ENCODE peak calls at places on chromosomes 13 and 19, in six cellular contexts. K is IMR-90, B is H1, G is neuronal stem cell, X is H9, J is mesenchymal stem cell. A is an unnamed sample.

GRCh38 chr19:15265849-15266248 is 33.6 kb upstream of the EPHX3 start:
- DNase-seq in K (peak), B (no peak), G (no peak), X (no peak), J (no peak), A (no peak)

GRCh38 chr13:95707442-95708389 is 30.8 kb downstream of the DNAJC3 start:
- DNase-seq in K (no peak), B (no peak), G (no peak), X (no peak), J (no peak), A (no peak)

GRCh38 chr19:33464010-33464732 is 57.4 kb downstream of the PEPD start:
- DNase-seq in K (no peak), B (no peak), G (no peak), X (peak), J (no peak), A (no peak)

GRCh38 chr19:15323496-15324235 is 8.7 kb downstream of the BRD4 start:
- DNase-seq in K (peak), B (no peak), G (no peak), X (no peak), J (peak), A (peak)

GRCh38 chr13:22927008-22927393 is 253.8 kb upstream of the SGCG start:
- DNase-seq in K (no peak), B (no peak), G (no peak), X (no peak), J (no peak), A (no peak)

GRCh38 chr13:44908266-44908665 is 81.0 kb downstream of the NUFIP1 start:
- DNase-seq in K (no peak), B (no peak), G (no peak), X (no peak), J (no peak), A (no peak)

GRCh38 chr13:112877066-112877465 is 91.9 kb upstream of the MCF2L start:
- DNase-seq in K (no peak), B (no peak), G (no peak), X (no peak), J (no peak), A (no peak)

GRCh38 chr13:94617389-94618000 is 15.8 kb downstream of the GPR180 start:
- DNase-seq in K (no peak), B (no peak), G (peak), X (no peak), J (peak), A (no peak)

GRCh38 chr13:68697551-68697950 is 1410.1 kb upstream of the ATXN8OS start:
- DNase-seq in K (no peak), B (no peak), G (no peak), X (no peak), J (peak), A (no peak)

GRCh38 chr13:62061751-62062150 is 646.1 kb upstream of the PCDH20 start:
- DNase-seq in K (no peak), B (no peak), G (no peak), X (no peak), J (no peak), A (no peak)

GRCh38 chr13:78753457-78753856 is 94.5 kb upstream of the OBI1 start:
- DNase-seq in K (no peak), B (no peak), G (no peak), X (no peak), J (no peak), A (no peak)

GRCh38 chr19:55080121-55080914 is 4.6 kb downstream of the EPS8L1 start:
- DNase-seq in K (peak), B (peak), G (no peak), X (peak), J (peak), A (peak)

GRCh38 chr19:48962029-48962848 is 2.9 kb upstream of the FTL start:
- DNase-seq in K (no peak), B (peak), G (no peak), X (peak), J (peak), A (peak)

GRCh38 chr13:47897411-47898050 is 103.5 kb downstream of the SUCLA2 start:
- DNase-seq in K (peak), B (no peak), G (no peak), X (peak), J (no peak), A (peak)

GRCh38 chr13:79988573-79988972 is 352.4 kb downstream of the SPRY2 start:
- DNase-seq in K (peak), B (no peak), G (no peak), X (no peak), J (peak), A (peak)

GRCh38 chr19:47719047-47719885 is 6.0 kb downstream of the EHD2 start:
- DNase-seq in K (peak), B (no peak), G (no peak), X (no peak), J (peak), A (no peak)

GRCh38 chr13:67367385-67367784 is 137.2 kb upstream of the PCDH9 start:
- DNase-seq in K (no peak), B (no peak), G (no peak), X (no peak), J (no peak), A (no peak)

GRCh38 chr13:79149210-79149609 is 256.8 kb downstream of the RBM26 start:
- DNase-seq in K (no peak), B (no peak), G (no peak), X (no peak), J (no peak), A (no peak)

GRCh38 chr13:110913322-110913721 is 1.5 kb downstream of the ANKRD10 start:
- DNase-seq in K (peak), B (no peak), G (no peak), X (no peak), J (peak), A (no peak)

GRCh38 chr19:45528744-45529453 is 21.6 kb downstream of the VASP start:
- DNase-seq in K (no peak), B (peak), G (no peak), X (peak), J (no peak), A (peak)

GRCh38 chr13:106028916-106029315 is 506.5 kb downstream of the EFNB2 start:
- DNase-seq in K (no peak), B (no peak), G (no peak), X (no peak), J (no peak), A (no peak)

GRCh38 chr13:100550433-100550832 is 38.2 kb downstream of the GGACT start:
- DNase-seq in K (peak), B (peak), G (no peak), X (no peak), J (peak), A (peak)

GRCh38 chr13:91368676-91369425 is 21.4 kb downstream of the MIR17HG start:
- DNase-seq in K (peak), B (no peak), G (no peak), X (no peak), J (peak), A (no peak)

GRCh38 chr13:91369432-91369831 is 21.9 kb downstream of the MIR17HG start:
- DNase-seq in K (peak), B (no peak), G (no peak), X (no peak), J (peak), A (no peak)

GRCh38 chr13:91372813-91373420 is 25.4 kb downstream of the MIR17HG start:
- DNase-seq in K (no peak), B (no peak), G (no peak), X (no peak), J (no peak), A (no peak)

GRCh38 chr13:91362908-91363307 is 15.4 kb downstream of the MIR17HG start:
- DNase-seq in K (no peak), B (no peak), G (no peak), X (no peak), J (no peak), A (no peak)

DNA sequence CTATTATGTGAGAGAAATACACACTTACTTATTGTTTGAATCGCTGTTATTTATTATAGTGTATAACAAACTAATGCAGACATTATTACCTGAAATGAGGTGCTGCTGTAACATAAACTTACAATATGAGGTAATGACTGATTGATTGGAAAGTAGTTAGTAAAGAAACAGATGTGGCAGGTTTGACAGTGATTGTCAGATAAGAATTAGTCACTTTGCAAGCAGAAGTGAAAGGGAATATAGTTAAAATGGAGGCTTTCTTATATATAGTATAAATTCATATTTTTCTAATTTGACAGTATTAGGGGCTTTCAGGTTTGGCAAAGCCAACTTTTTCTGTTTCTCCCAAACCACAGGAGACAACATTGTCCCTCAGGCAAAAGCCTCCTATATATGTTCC is 20.6 kb downstream of the MIR17HG start:
- DNase-seq in K (no peak), B (no peak), G (no peak), X (no peak), J (no peak), A (no peak)
- H4K91ac ChIP-seq in K (no peak), B (no peak), G (no peak), X (no peak), J (no peak), A (no peak)

GRCh38 chr19:42130254-42130573 is 2.0 kb downstream of the POU2F2 start:
- DNase-seq in K (no peak), B (no peak), G (no peak), X (no peak), J (no peak), A (no peak)
- H2AFZ ChIP-seq in K (peak), B (no peak), G (no peak), X (no peak), J (no peak), A (no peak)

DNA sequence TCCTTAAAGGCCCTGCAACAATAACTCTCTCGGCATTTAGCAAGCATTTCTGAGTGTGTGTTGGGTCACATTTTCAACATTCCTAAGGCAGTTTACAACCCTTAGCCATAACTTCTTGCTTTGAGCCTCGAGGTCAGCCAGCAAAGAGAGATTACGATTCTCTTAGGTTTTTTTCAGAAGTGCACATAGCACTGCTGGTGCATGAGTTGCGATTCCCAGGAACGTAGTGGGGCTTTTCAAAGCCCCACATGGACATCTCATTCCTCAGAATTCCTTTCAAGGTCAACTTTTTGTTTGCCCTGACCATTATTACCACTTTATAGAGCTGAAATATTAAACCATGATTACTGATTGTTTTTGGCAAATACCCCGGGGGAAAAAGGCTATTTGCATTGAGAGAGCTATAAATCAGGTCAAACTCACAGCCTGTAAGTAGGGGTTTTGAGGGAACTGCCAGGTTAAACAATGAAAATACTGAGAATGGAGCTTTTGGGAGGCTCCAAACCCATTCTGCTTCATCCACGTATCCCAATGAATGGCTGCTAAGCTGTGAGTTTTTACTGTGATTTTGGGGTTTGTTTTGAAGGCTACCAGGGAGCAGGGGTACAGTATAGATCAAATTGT is 705.4 kb downstream of the GPC5 start:
- DNase-seq in K (peak), B (no peak), G (no peak), X (no peak), J (peak), A (peak)
- H4K91ac ChIP-seq in K (no peak), B (no peak), G (no peak), X (no peak), J (no peak), A (no peak)

GRCh38 chr19:1261863-1262686 is 7.1 kb upstream of the CIRBP start:
- DNase-seq in K (peak), B (no peak), G (no peak), X (no peak), J (peak), A (peak)

GRCh38 chr19:1260749-1261511 is 8.2 kb upstream of the CIRBP start:
- DNase-seq in K (peak), B (peak), G (peak), X (peak), J (peak), A (peak)

GRCh38 chr19:1261512-1261862 is 7.6 kb upstream of the CIRBP start:
- DNase-seq in K (no peak), B (no peak), G (no peak), X (no peak), J (peak), A (no peak)

GRCh38 chr19:1263198-1263597 is 5.9 kb upstream of the CIRBP start:
- DNase-seq in K (no peak), B (no peak), G (no peak), X (no peak), J (no peak), A (no peak)

DNA sequence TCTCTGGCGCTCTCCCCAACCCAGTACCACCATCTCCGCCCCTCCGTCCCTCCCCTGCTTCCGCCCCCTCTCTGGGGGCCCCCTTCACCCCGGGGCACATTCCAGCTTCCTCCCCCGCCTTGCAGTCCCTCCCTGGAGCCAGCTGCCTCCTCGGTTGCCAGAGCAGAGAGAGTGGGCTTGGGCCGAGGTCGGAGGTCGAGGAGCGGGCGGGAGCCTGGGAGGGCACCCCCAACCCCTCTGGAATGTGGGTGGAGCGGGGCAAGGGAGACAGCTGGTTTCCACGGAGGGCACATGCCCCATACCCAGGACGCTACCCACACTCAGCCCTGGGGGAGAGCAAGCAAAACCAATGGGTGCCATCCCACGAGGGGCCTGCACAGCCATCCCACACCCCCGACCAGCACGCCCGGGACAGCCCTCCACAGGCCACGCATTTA is 6.4 kb upstream of the CIRBP start:
- DNase-seq in K (no peak), B (no peak), G (no peak), X (no peak), J (no peak), A (no peak)
- H2AFZ ChIP-seq in K (peak), B (no peak), G (no peak), X (no peak), J (no peak), A (no peak)

GRCh38 chr13:26998265-26998664 is 173.3 kb downstream of the USP12 start:
- DNase-seq in K (no peak), B (no peak), G (no peak), X (no peak), J (no peak), A (no peak)

GRCh38 chr13:27001705-27002104 is 169.9 kb downstream of the USP12 start:
- DNase-seq in K (no peak), B (no peak), G (no peak), X (no peak), J (no peak), A (no peak)

GRCh38 chr13:26996965-26997752 is 174.5 kb downstream of the USP12 start:
- DNase-seq in K (no peak), B (no peak), G (no peak), X (no peak), J (no peak), A (no peak)

GRCh38 chr13:26999499-26999898 is 172.1 kb downstream of the USP12 start:
- DNase-seq in K (no peak), B (no peak), G (no peak), X (no peak), J (no peak), A (no peak)

GRCh38 chr13:27000686-27001085 is 170.9 kb downstream of the USP12 start:
- DNase-seq in K (no peak), B (no peak), G (no peak), X (no peak), J (no peak), A (no peak)
- H4K91ac ChIP-seq in K (no peak), B (no peak), G (no peak), X (no peak), J (no peak), A (no peak)

GRCh38 chr13:36310417-36311108 is 12.9 kb upstream of the CCDC169 start:
- DNase-seq in K (peak), B (no peak), G (no peak), X (no peak), J (no peak), A (no peak)
- H2AFZ ChIP-seq in K (no peak), B (no peak), G (no peak), X (no peak), J (no peak), A (no peak)

GRCh38 chr19:32324631-32325215 is 20.7 kb upstream of the ZNF507 start:
- DNase-seq in K (peak), B (no peak), G (no peak), X (no peak), J (no peak), A (no peak)

GRCh38 chr19:32317045-32317444 is 28.4 kb upstream of the ZNF507 start:
- DNase-seq in K (no peak), B (no peak), G (no peak), X (no peak), J (no peak), A (no peak)

GRCh38 chr19:32318884-32319520 is 26.4 kb upstream of the ZNF507 start:
- DNase-seq in K (no peak), B (peak), G (peak), X (peak), J (peak), A (peak)

DNA sequence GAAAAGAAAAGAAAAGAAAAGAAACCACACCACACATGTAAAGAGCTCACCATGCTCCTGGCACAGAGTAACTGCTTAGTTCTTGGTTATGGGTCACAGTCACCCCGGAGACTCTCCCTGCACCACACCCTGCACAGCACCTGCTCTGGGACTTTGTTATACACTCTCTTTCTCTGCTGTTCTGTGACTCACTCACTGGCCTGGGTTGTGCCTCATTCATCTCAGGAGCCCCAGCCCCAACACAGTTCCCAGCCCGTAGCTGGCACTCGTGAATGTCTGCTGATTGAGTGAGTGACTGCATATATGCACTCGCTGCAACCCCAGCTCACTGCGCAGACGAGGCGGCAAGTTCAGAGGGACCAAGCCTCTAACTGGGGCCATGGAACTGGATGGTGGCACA is 22.9 kb upstream of the ZNF507 start:
- DNase-seq in K (no peak), B (peak), G (no peak), X (no peak), J (no peak), A (no peak)
- H4K91ac ChIP-seq in K (no peak), B (no peak), G (no peak), X (no peak), J (no peak), A (no peak)

GRCh38 chr13:30870049-30870884 is 35.8 kb upstream of the MEDAG start:
- DNase-seq in K (peak), B (peak), G (peak), X (peak), J (peak), A (peak)
- H2AFZ ChIP-seq in K (peak), B (no peak), G (peak), X (no peak), J (no peak), A (no peak)

GRCh38 chr19:4038661-4039096 is 28.0 kb downstream of the ZBTB7A start:
- DNase-seq in K (no peak), B (no peak), G (no peak), X (no peak), J (no peak), A (no peak)
- H4K91ac ChIP-seq in K (no peak), B (no peak), G (no peak), X (no peak), J (no peak), A (no peak)